ENCODE peak calls at places on chromosomes 2 and 18, in seven cellular contexts. U is lower lobe of right lung; D is effector memory CD8-positive, alpha-beta T cell; K is frontal cortex; A is C1 segment of cervical spinal cord; E is kidney tubule cell; O is GM23248. H is an unnamed sample.

GRCh38 chr2:146417942-146418341 is 1426.9 kb upstream of the ACVR2A start:
- DNase-seq in U (no peak), D (no peak), K (no peak), A (no peak), E (no peak), O (no peak), H (no peak)

GRCh38 chr2:223203971-223204370 is 152.0 kb downstream of the KCNE4 start:
- DNase-seq in U (no peak), D (no peak), K (peak), A (no peak), E (peak), O (peak), H (no peak)

GRCh38 chr2:132632000-132632649 is 37.9 kb downstream of the LYPD1 start:
- DNase-seq in U (no peak), D (no peak), K (no peak), A (peak), E (peak), O (peak), H (peak)

GRCh38 chr2:239443666-239444567 is 43.1 kb upstream of the HDAC4 start:
- DNase-seq in U (no peak), D (no peak), K (no peak), A (no peak), E (peak), O (peak), H (peak)

GRCh38 chr2:45000341-45000901 is 8.8 kb downstream of the SIX2 start:
- DNase-seq in U (no peak), D (no peak), K (no peak), A (no peak), E (no peak), O (no peak), H (no peak)

GRCh38 chr18:59386909-59387515 is 27.9 kb upstream of the LMAN1 start:
- DNase-seq in U (no peak), D (no peak), K (no peak), A (no peak), E (no peak), O (no peak), H (no peak)

GRCh38 chr2:230842473-230842872 is 22.3 kb upstream of the ITM2C start:
- DNase-seq in U (no peak), D (no peak), K (no peak), A (no peak), E (peak), O (no peak), H (no peak)

GRCh38 chr2:172456002-172456401 is 28.6 kb downstream of the ITGA6 start:
- DNase-seq in U (no peak), D (no peak), K (no peak), A (no peak), E (peak), O (no peak), H (no peak)

GRCh38 chr2:232522014-232522854 is 2.0 kb downstream of the PRSS56 start:
- DNase-seq in U (peak), D (peak), K (peak), A (peak), E (peak), O (peak), H (peak)

GRCh38 chr2:23480991-23481797 is 96.2 kb downstream of the KLHL29 start:
- DNase-seq in U (no peak), D (no peak), K (no peak), A (no peak), E (peak), O (peak), H (no peak)

GRCh38 chr2:25851740-25852503 is 26.4 kb downstream of the ASXL2 start:
- DNase-seq in U (no peak), D (peak), K (peak), A (no peak), E (peak), O (peak), H (no peak)

GRCh38 chr2:46982356-46983064 is 66.9 kb upstream of the MCFD2 start:
- DNase-seq in U (no peak), D (no peak), K (no peak), A (no peak), E (no peak), O (no peak), H (no peak)

GRCh38 chr2:230346921-230347533 is 20.0 kb downstream of the SP140L start:
- DNase-seq in U (no peak), D (no peak), K (no peak), A (no peak), E (peak), O (peak), H (no peak)

H was measured in nucleus accumbens.